ENCODE peak calls at places on chromosomes 12 and 14, in eight cellular contexts. One of them, this sample, is unnamed.

GRCh38 chr14:75341639-75342038 is 63.0 kb downstream of the FOS start:
- DNase-seq in Peyer's patch: no peak
- DNase-seq in sigmoid colon: no peak
- DNase-seq in ovary: no peak
- DNase-seq in K562: no peak
- DNase-seq in esophagus squamous epithelium: no peak
- DNase-seq in A549: no peak
- DNase-seq in transverse colon: no peak
- DNase-seq in this sample: no peak

GRCh38 chr12:2963154-2963759 is 4.1 kb downstream of the TEAD4 start:
- DNase-seq in Peyer's patch: no peak
- DNase-seq in sigmoid colon: no peak
- DNase-seq in ovary: no peak
- DNase-seq in K562: peak; percentile 22
- DNase-seq in esophagus squamous epithelium: no peak
- DNase-seq in A549: no peak
- DNase-seq in transverse colon: no peak
- DNase-seq in this sample: peak; percentile 45

GRCh38 chr12:83763425-83763824 is 1076.7 kb downstream of the TMTC2 start:
- DNase-seq in Peyer's patch: no peak
- DNase-seq in sigmoid colon: no peak
- DNase-seq in ovary: no peak
- DNase-seq in K562: no peak
- DNase-seq in esophagus squamous epithelium: no peak
- DNase-seq in A549: no peak
- DNase-seq in transverse colon: no peak
- DNase-seq in this sample: no peak

GRCh38 chr12:26741828-26742227 is 91.2 kb downstream of the ITPR2 start:
- DNase-seq in Peyer's patch: no peak
- DNase-seq in sigmoid colon: no peak
- DNase-seq in ovary: no peak
- DNase-seq in K562: no peak
- DNase-seq in esophagus squamous epithelium: no peak
- DNase-seq in A549: no peak
- DNase-seq in transverse colon: no peak
- DNase-seq in this sample: no peak

GRCh38 chr14:104317500-104317805 is 179.1 kb downstream of the KIF26A start:
- DNase-seq in Peyer's patch: no peak
- DNase-seq in sigmoid colon: no peak
- DNase-seq in ovary: no peak
- DNase-seq in K562: no peak
- DNase-seq in esophagus squamous epithelium: no peak
- DNase-seq in A549: no peak
- DNase-seq in transverse colon: no peak
- DNase-seq in this sample: no peak

GRCh38 chr14:58772814-58773620 is 135.3 kb downstream of the DACT1 start:
- DNase-seq in Peyer's patch: no peak
- DNase-seq in sigmoid colon: no peak
- DNase-seq in ovary: no peak
- DNase-seq in K562: no peak
- DNase-seq in esophagus squamous epithelium: no peak
- DNase-seq in A549: no peak
- DNase-seq in transverse colon: no peak
- DNase-seq in this sample: no peak

GRCh38 chr14:74517731-74518130 is 24.2 kb downstream of the ISCA2 start:
- DNase-seq in Peyer's patch: no peak
- DNase-seq in sigmoid colon: no peak
- DNase-seq in ovary: peak; percentile 29
- DNase-seq in K562: no peak
- DNase-seq in esophagus squamous epithelium: no peak
- DNase-seq in A549: no peak
- DNase-seq in transverse colon: no peak
- DNase-seq in this sample: no peak

GRCh38 chr12:76757694-76758093 is 6.2 kb upstream of the ZDHHC17 start:
- DNase-seq in Peyer's patch: no peak
- DNase-seq in sigmoid colon: no peak
- DNase-seq in ovary: no peak
- DNase-seq in K562: no peak
- DNase-seq in esophagus squamous epithelium: no peak
- DNase-seq in A549: no peak
- DNase-seq in transverse colon: no peak
- DNase-seq in this sample: no peak

GRCh38 chr12:9066183-9066623 is 49.5 kb downstream of the A2M start:
- DNase-seq in Peyer's patch: no peak
- DNase-seq in sigmoid colon: no peak
- DNase-seq in ovary: no peak
- DNase-seq in K562: no peak
- DNase-seq in esophagus squamous epithelium: no peak
- DNase-seq in A549: no peak
- DNase-seq in transverse colon: no peak
- DNase-seq in this sample: no peak

GRCh38 chr14:87944987-87945604 is 47.9 kb downstream of the GALC start:
- DNase-seq in Peyer's patch: no peak
- DNase-seq in sigmoid colon: no peak
- DNase-seq in ovary: no peak
- DNase-seq in K562: peak; percentile 55
- DNase-seq in esophagus squamous epithelium: no peak
- DNase-seq in A549: no peak
- DNase-seq in transverse colon: no peak
- DNase-seq in this sample: no peak

GRCh38 chr12:66763453-66763852 is 84.6 kb upstream of the GRIP1 start:
- DNase-seq in Peyer's patch: no peak
- DNase-seq in sigmoid colon: no peak
- DNase-seq in ovary: no peak
- DNase-seq in K562: no peak
- DNase-seq in esophagus squamous epithelium: no peak
- DNase-seq in A549: no peak
- DNase-seq in transverse colon: no peak
- DNase-seq in this sample: no peak

GRCh38 chr14:76699901-76700590 is 61.2 kb upstream of the VASH1 start:
- DNase-seq in Peyer's patch: peak; percentile 15
- DNase-seq in sigmoid colon: no peak
- DNase-seq in ovary: no peak
- DNase-seq in K562: no peak
- DNase-seq in esophagus squamous epithelium: no peak
- DNase-seq in A549: no peak
- DNase-seq in transverse colon: no peak
- DNase-seq in this sample: no peak

GRCh38 chr14:39015964-39016577 is 87.0 kb downstream of the SEC23A start:
- DNase-seq in Peyer's patch: no peak
- DNase-seq in sigmoid colon: no peak
- DNase-seq in ovary: no peak
- DNase-seq in K562: no peak
- DNase-seq in esophagus squamous epithelium: no peak
- DNase-seq in A549: no peak
- DNase-seq in transverse colon: no peak
- DNase-seq in this sample: no peak

GRCh38 chr14:50225067-50225973 is 6.1 kb downstream of the SOS2 start:
- DNase-seq in Peyer's patch: no peak
- DNase-seq in sigmoid colon: no peak
- DNase-seq in ovary: no peak
- DNase-seq in K562: no peak
- DNase-seq in esophagus squamous epithelium: no peak
- DNase-seq in A549: no peak
- DNase-seq in transverse colon: no peak
- DNase-seq in this sample: peak; percentile 15

GRCh38 chr12:64890873-64891468 is 66.5 kb downstream of the TBC1D30 start:
- DNase-seq in Peyer's patch: no peak
- DNase-seq in sigmoid colon: no peak
- DNase-seq in ovary: no peak
- DNase-seq in K562: peak; percentile 67
- DNase-seq in esophagus squamous epithelium: no peak
- DNase-seq in A549: peak; percentile 44
- DNase-seq in transverse colon: no peak
- DNase-seq in this sample: no peak

GRCh38 chr14:31096255-31096654 is 70.1 kb upstream of the STRN3 start:
- DNase-seq in Peyer's patch: no peak
- DNase-seq in sigmoid colon: no peak
- DNase-seq in ovary: no peak
- DNase-seq in K562: no peak
- DNase-seq in esophagus squamous epithelium: no peak
- DNase-seq in A549: no peak
- DNase-seq in transverse colon: no peak
- DNase-seq in this sample: no peak

GRCh38 chr12:87807127-87807526 is 222.1 kb downstream of the C12orf50 start:
- DNase-seq in Peyer's patch: no peak
- DNase-seq in sigmoid colon: no peak
- DNase-seq in ovary: no peak
- DNase-seq in K562: no peak
- DNase-seq in esophagus squamous epithelium: no peak
- DNase-seq in A549: no peak
- DNase-seq in transverse colon: no peak
- DNase-seq in this sample: no peak

GRCh38 chr12:87812030-87812429 is 217.2 kb downstream of the C12orf50 start:
- DNase-seq in Peyer's patch: peak; percentile 64
- DNase-seq in sigmoid colon: no peak
- DNase-seq in ovary: no peak
- DNase-seq in K562: no peak
- DNase-seq in esophagus squamous epithelium: no peak
- DNase-seq in A549: no peak
- DNase-seq in transverse colon: no peak
- DNase-seq in this sample: no peak

GRCh38 chr12:87806310-87806709 is 222.9 kb downstream of the C12orf50 start:
- DNase-seq in Peyer's patch: no peak
- DNase-seq in sigmoid colon: no peak
- DNase-seq in ovary: no peak
- DNase-seq in K562: no peak
- DNase-seq in esophagus squamous epithelium: no peak
- DNase-seq in A549: no peak
- DNase-seq in transverse colon: no peak
- DNase-seq in this sample: no peak

GRCh38 chr12:87812711-87813110 is 216.5 kb downstream of the C12orf50 start:
- DNase-seq in Peyer's patch: no peak
- DNase-seq in sigmoid colon: no peak
- DNase-seq in ovary: no peak
- DNase-seq in K562: no peak
- DNase-seq in esophagus squamous epithelium: no peak
- DNase-seq in A549: no peak
- DNase-seq in transverse colon: no peak
- DNase-seq in this sample: no peak

GRCh38 chr12:87809916-87810315 is 219.3 kb downstream of the C12orf50 start:
- DNase-seq in Peyer's patch: no peak
- DNase-seq in sigmoid colon: no peak
- DNase-seq in ovary: no peak
- DNase-seq in K562: no peak
- DNase-seq in esophagus squamous epithelium: no peak
- DNase-seq in A549: no peak
- DNase-seq in transverse colon: no peak
- DNase-seq in this sample: no peak
- TF ChIP-seq POLR2A in Peyer's patch: no peak
- TF ChIP-seq POLR2A in sigmoid colon: no peak
- TF ChIP-seq POLR2A in ovary: no peak
- TF ChIP-seq POLR2A in K562: no peak
- TF ChIP-seq POLR2A in esophagus squamous epithelium: no peak
- TF ChIP-seq POLR2A in A549: no peak
- TF ChIP-seq POLR2A in transverse colon: no peak
- TF ChIP-seq POLR2A in this sample: no peak

DNA sequence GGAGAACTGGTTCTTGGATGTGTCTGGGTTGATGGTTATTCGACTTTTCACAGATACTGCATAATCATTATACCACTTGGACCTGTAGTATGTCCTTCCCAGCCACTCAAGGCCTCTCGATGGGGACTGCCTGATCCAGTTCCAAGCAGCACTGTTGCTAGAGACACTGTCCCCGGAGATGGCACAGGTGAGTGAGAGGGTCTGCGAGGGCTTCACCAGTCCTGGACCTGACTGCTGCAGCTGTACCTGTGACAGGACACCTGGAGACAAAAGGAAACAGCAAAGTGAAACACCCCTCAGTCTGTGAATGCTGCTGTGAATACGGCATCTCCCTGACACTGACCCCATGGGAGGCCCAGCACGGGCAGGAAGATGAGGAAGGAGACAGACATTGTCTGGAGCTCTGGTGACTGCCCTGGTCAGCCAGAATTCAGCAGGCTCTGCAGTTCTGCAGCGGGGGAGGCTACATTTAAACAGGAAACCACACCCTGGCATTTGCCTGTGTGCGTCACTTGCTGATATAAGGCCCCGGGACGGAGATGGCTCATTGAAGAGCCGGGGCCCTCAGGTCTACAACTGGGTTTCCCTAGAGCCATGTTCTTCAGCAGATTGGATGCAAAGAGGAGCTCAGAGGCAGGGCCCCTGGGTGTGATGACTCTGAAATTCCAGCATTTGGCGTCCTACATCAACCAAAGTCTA is 413.6 kb downstream of the TMEM121 start:
- DNase-seq in Peyer's patch: peak; percentile 46
- DNase-seq in sigmoid colon: peak; percentile 62
- DNase-seq in ovary: no peak
- DNase-seq in K562: no peak
- DNase-seq in esophagus squamous epithelium: no peak
- DNase-seq in A549: no peak
- DNase-seq in transverse colon: no peak
- DNase-seq in this sample: no peak
- H3K9me3 ChIP-seq in Peyer's patch: no peaks in the 10 kb centered on the region
- H3K9me3 ChIP-seq in sigmoid colon: peaks cover 9% of the 10 kb centered on the region
- H3K9me3 ChIP-seq in ovary: no peaks in the 10 kb centered on the region
- H3K9me3 ChIP-seq in K562: no peaks in the 10 kb centered on the region
- H3K9me3 ChIP-seq in esophagus squamous epithelium: no peaks in the 10 kb centered on the region
- H3K9me3 ChIP-seq in A549: peaks cover 20% of the 10 kb centered on the region
- H3K9me3 ChIP-seq in transverse colon: peaks cover 8% of the 10 kb centered on the region
- H3K9me3 ChIP-seq in this sample: no peaks in the 10 kb centered on the region

GRCh38 chr12:104475269-104475668 is 18.5 kb downstream of the CHST11 start:
- DNase-seq in Peyer's patch: no peak
- DNase-seq in sigmoid colon: no peak
- DNase-seq in ovary: no peak
- DNase-seq in K562: no peak
- DNase-seq in esophagus squamous epithelium: no peak
- DNase-seq in A549: no peak
- DNase-seq in transverse colon: no peak
- DNase-seq in this sample: no peak
- H3K4me3 ChIP-seq in Peyer's patch: no peak overlapping the region
- H3K4me3 ChIP-seq in sigmoid colon: no peak overlapping the region
- H3K4me3 ChIP-seq in ovary: no peak overlapping the region
- H3K4me3 ChIP-seq in K562: no peak overlapping the region
- H3K4me3 ChIP-seq in esophagus squamous epithelium: no peak overlapping the region
- H3K4me3 ChIP-seq in A549: no peak overlapping the region
- H3K4me3 ChIP-seq in transverse colon: no peak overlapping the region
- H3K4me3 ChIP-seq in this sample: no peak overlapping the region

DNA sequence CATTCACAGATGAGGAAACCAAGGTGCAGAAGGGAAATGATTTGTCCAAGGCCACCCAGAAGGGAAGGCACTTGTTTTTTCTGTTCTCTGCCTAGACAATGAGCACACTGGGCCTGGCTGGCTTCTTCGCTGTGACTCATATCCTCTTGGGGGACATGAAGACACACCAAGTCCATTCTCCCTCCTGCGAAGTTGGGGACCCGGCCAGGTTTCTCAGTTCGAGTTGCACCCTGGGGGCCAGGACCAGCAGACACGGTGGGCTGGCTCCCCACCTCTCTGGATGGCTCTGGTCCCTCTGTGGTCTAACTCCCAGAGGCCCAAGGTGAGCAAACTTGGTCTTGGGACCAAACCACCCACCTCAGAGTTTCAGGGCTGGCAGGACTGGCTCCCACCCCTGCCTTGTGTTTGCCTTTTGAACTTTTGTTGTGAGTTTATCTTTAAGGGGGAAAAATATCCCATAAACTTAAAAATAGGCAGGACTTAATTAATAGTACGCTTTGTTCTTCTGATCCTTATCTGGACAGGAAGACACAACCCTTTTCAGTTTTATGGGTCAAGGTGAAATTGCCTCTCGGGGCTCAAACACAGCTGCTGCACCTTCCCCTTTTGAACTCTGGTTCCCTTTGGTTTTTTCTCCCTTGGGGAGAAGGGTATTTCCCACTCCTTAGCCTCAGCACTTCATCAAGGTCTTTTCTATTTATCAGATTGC is 9.0 kb upstream of the MLEC start:
- DNase-seq in Peyer's patch: peak; percentile 58
- DNase-seq in sigmoid colon: no peak
- DNase-seq in ovary: no peak
- DNase-seq in K562: peak; percentile 22
- DNase-seq in esophagus squamous epithelium: no peak
- DNase-seq in A549: peak; percentile 37
- DNase-seq in transverse colon: no peak
- DNase-seq in this sample: no peak
- TF ChIP-seq POLR2A in Peyer's patch: no peak
- TF ChIP-seq POLR2A in sigmoid colon: no peak
- TF ChIP-seq POLR2A in ovary: no peak
- TF ChIP-seq POLR2A in K562: no peak
- TF ChIP-seq POLR2A in esophagus squamous epithelium: no peak
- TF ChIP-seq POLR2A in A549: no peak
- TF ChIP-seq POLR2A in transverse colon: no peak
- TF ChIP-seq POLR2A in this sample: no peak